ENCODE peak calls at places on chromosomes 12 and 14, in four cellular contexts. Y, H, S and M are unnamed samples. For H3K4me1, the result is how much of the 10 kb centered on the place peaks cover.

GRCh38 chr14:76446921-76447320 is 71.0 kb downstream of the ESRRB start:
- DNase-seq in Y (no peak), S (no peak), H (no peak), M (no peak)

GRCh38 chr14:71309756-71310155 is 402.5 kb downstream of the PCNX1 start:
- DNase-seq in Y (no peak), S (no peak), H (no peak), M (no peak)

GRCh38 chr12:124625867-124626675 is 58.7 kb upstream of the NCOR2 start:
- DNase-seq in S (peak), H (peak), Y (peak), M (peak)

GRCh38 chr12:1369460-1369859 is 224.9 kb downstream of the FBXL14 start:
- DNase-seq in Y (no peak), S (no peak), H (no peak), M (no peak)

GRCh38 chr12:99386907-99387306 is 260.6 kb upstream of the GARIN6 start:
- DNase-seq in S (no peak), H (no peak), Y (no peak), M (no peak)

GRCh38 chr12:110058875-110059615 is 10.7 kb upstream of the C12orf76 start:
- DNase-seq in H (no peak), Y (no peak), S (no peak), M (no peak)

GRCh38 chr14:34211732-34212131 is 250.3 kb downstream of the SPTSSA start:
- DNase-seq in S (no peak), H (no peak), Y (no peak), M (no peak)

GRCh38 chr14:34732802-34733201 is 18.4 kb upstream of the CFL2 start:
- DNase-seq in H (no peak), S (no peak), Y (no peak), M (no peak)

GRCh38 chr12:106945261-106945851 is 10.4 kb upstream of the TMEM263 start:
- DNase-seq in S (no peak), H (no peak), Y (no peak), M (no peak)

GRCh38 chr12:105104762-105105161 is 2.8 kb upstream of the WASHC4 start:
- DNase-seq in S (no peak), H (no peak), Y (no peak), M (no peak)

GRCh38 chr14:98114122-98114895 is 1157.7 kb downstream of the BCL11B start:
- DNase-seq in S (no peak), Y (no peak), H (no peak), M (no peak)

GRCh38 chr12:1877169-1877878 is 41.1 kb downstream of the CACNA2D4 start:
- DNase-seq in S (no peak), Y (no peak), H (no peak), M (no peak)

GRCh38 chr12:53044052-53044581 is 5.7 kb upstream of the TNS2 start:
- DNase-seq in Y (peak), H (no peak), S (no peak), M (no peak)

GRCh38 chr14:101035466-101036225 is 132.1 kb upstream of the RTL1 start:
- DNase-seq in H (no peak), S (no peak), Y (peak), M (peak)

GRCh38 chr12:15679146-15679545 is 110.0 kb downstream of the EPS8 start:
- DNase-seq in H (no peak), S (no peak), Y (no peak), M (no peak)

GRCh38 chr12:92470608-92471021 is 232.2 kb upstream of the PLEKHG7 start:
- DNase-seq in H (no peak), Y (no peak), S (no peak), M (no peak)

GRCh38 chr14:55073856-55074255 is 22.4 kb downstream of the MAPK1IP1L start:
- DNase-seq in S (no peak), Y (no peak), H (peak), M (no peak)

GRCh38 chr12:116659771-116660481 is 77.9 kb downstream of the SPRING1 start:
- DNase-seq in Y (no peak), S (peak), H (no peak), M (no peak)

GRCh38 chr14:95299271-95299670 is 20.4 kb downstream of the CLMN start:
- DNase-seq in H (no peak), Y (no peak), S (no peak), M (no peak)

GRCh38 chr14:95301527-95302187 is 18.1 kb downstream of the CLMN start:
- DNase-seq in H (no peak), S (no peak), Y (no peak), M (no peak)

GRCh38 chr14:95300697-95301526 is 18.8 kb downstream of the CLMN start:
- DNase-seq in Y (no peak), S (no peak), H (no peak), M (no peak)

GRCh38 chr14:95297832-95298231 is 21.9 kb downstream of the CLMN start:
- DNase-seq in H (no peak), S (no peak), Y (no peak), M (no peak)

DNA sequence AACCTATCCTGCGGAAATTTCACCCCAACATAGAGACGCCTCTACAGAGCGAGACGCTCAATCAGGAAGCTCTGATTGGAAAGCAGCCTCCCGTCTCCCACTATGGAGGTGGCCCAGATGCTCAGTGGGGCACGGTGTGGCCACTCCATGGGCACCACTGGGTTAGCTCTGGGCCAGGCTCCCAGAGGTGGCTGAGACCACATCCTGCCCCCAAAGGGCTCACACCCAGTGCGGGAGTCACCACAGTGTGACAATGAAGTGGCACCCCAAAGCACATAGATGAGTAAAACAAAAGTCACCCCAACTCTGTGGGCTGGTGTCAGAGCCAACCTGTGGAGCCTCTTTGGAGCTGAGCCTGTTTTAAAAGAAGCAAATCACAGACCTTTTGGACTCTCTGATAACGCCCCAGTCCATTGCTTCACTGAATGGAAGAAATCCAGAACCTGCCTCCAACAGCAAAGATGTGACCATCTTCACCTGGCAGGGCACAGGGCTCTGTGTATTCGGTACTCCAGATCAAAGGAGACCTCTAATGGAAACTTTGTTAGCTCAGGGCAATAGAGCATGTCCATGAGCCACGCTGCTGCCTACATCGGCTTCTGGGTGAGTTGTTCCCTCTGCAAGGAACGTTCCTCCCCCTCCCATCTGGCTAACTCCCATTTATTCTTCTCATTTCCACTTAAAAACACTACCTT is 19.6 kb downstream of the CLMN start:
- DNase-seq in H (no peak), S (no peak), Y (no peak), M (no peak)
- H3K4me1 ChIP-seq in H (under half), S (under half), Y (under half), M (under half)

GRCh38 chr12:65277994-65278575 is 398 bp upstream of the MSRB3 start:
- DNase-seq in H (peak), Y (no peak), S (no peak), M (peak)

GRCh38 chr12:65280306-65280705 is 1.8 kb downstream of the MSRB3 start:
- DNase-seq in H (no peak), S (no peak), Y (no peak), M (no peak)

GRCh38 chr12:65276923-65277322 is 1.6 kb upstream of the MSRB3 start:
- DNase-seq in H (no peak), S (no peak), Y (no peak), M (no peak)

GRCh38 chr12:65279387-65280112 is 1.1 kb downstream of the MSRB3 start:
- DNase-seq in S (no peak), Y (no peak), H (no peak), M (no peak)

DNA sequence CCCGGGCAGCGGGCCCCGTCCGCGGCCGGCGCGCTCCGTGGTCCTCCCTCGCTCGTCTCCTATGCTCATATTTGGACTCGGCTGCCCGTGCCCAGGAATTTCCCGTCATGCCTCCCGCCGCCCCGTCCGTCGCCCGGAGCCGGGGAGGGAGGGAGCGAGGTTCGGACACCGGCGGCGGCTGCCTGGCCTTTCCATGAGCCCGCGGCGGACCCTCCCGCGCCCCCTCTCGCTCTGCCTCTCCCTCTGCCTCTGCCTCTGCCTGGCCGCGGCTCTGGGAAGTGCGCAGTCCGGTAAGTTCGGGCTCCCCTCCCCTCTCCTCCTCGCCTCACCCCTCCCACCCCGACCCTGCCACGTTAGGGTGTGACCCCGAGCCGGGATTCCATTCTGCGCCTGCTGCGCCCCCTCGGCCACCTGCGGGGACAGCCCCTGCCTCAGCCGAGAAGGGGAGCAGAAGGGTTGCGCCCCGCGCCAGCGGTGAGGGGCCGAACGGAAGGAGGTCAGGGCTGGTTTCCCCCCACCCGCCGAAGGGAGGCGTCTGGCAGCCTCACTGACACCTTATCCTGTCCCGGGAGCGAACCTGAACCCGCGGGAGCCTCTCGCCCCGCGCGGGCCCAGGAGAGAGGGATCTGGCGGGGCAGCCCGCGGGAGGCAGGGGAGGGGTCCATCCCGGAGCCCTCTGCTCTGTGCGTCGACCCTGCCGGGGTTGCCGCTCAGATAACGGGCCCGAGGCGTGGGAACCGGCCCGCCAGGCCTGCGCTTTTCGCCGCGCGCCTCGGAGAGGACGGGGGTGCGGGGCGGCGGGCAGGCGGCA is at the start of gene MSRB3:
- DNase-seq in S (peak), H (peak), Y (peak), M (peak)
- TF ChIP-seq POLR2A in S (no peak), H (no peak), Y (peak), M (no peak)

DNA sequence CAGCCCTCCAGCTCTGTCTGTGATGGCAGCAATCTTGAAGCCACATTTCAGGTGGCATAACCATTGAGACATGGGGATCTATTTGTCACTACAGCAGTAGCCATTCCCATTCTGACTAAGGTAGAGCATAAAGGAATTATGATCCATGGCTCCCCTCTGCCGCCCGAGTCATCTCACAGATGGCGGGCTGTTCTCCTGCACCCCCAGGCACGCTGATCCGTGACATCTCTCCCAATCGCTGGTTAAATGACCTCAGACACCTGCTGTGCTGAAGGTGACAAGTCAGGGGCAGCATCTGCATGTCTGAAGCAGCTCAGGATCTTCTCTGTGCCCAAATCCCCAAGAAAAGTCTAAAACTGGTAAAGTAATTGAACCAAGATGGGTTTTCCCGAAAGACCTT is 124.3 kb downstream of the ZFP36L1 start:
- DNase-seq in H (no peak), Y (no peak), S (no peak), M (no peak)
- H3K4me1 ChIP-seq in H (under half), Y (half or more), S (half or more), M (under half)

GRCh38 chr12:10716704-10717315 is 6.3 kb downstream of the YBX3 start:
- DNase-seq in Y (peak), H (peak), S (peak), M (peak)
- TF ChIP-seq POLR2A in Y (no peak), H (no peak), S (no peak), M (no peak)